ENCODE peak calls at places on chromosomes 16 and 17, in ten cellular contexts. D is GM19239; K is RCC 7860; M is activated T-cell treated with anti-CD3 and anti-CD28 coated beads, Interleukin-2, amount 50 U/mL, for 1 hour; R is WTC11; H is AG04449; O is hippocampal formation; T is activated CD4-positive, alpha-beta T cell treated with anti-CD3 and anti-CD28 coated beads, Interleukin-2, amount 10 ng/mL, durations not matched to agents 7 days and 5 days; L is nucleus accumbens; A is osteocyte. C is an unnamed sample.

GRCh38 chr16:303760-304505 is 21.0 kb downstream of the PDIA2 start:
- DNase-seq in T (no peak), M (no peak), H (no peak), K (no peak), A (no peak), D (no peak), R (no peak), L (no peak), O (no peak), C (no peak)

GRCh38 chr16:4411684-4412083 is 4.7 kb downstream of the CORO7 start:
- DNase-seq in R (no peak), D (no peak), M (no peak), H (no peak), O (peak), T (no peak), A (no peak), L (peak), K (no peak), C (no peak)

GRCh38 chr16:50244504-50245416 is 21.6 kb upstream of the ADCY7 start:
- DNase-seq in L (no peak), K (no peak), O (no peak), M (no peak), D (no peak), H (no peak), A (peak), R (peak), T (no peak), C (no peak)

GRCh38 chr17:1638171-1638583 is 7.4 kb downstream of the SCARF1 start:
- DNase-seq in K (no peak), H (no peak), T (no peak), M (no peak), O (no peak), R (no peak), A (no peak), L (no peak), D (no peak), C (no peak)

GRCh38 chr17:53313746-53314145 is 509.0 kb upstream of the KIF2B start:
- DNase-seq in K (peak), L (no peak), H (no peak), R (no peak), T (no peak), D (no peak), A (no peak), O (no peak), M (no peak), C (no peak)

GRCh38 chr17:39704821-39705551 is 5.1 kb downstream of the ERBB2 start:
- DNase-seq in H (no peak), M (no peak), D (no peak), L (no peak), A (peak), K (no peak), R (peak), O (no peak), T (no peak), C (no peak)

GRCh38 chr16:50630394-50631020 is 50.6 kb downstream of the SNX20 start:
- DNase-seq in T (no peak), O (no peak), M (no peak), D (no peak), H (no peak), K (no peak), R (no peak), A (no peak), L (no peak), C (no peak)

GRCh38 chr16:9113707-9114106 is 22.3 kb downstream of the HAPSTR1 start:
- DNase-seq in H (no peak), R (no peak), K (no peak), T (no peak), M (no peak), A (no peak), O (no peak), L (no peak), D (no peak), C (no peak)

GRCh38 chr16:69773255-69773947 is 11.3 kb downstream of the WWP2 start:
- DNase-seq in M (no peak), T (no peak), D (no peak), K (no peak), R (no peak), A (no peak), O (no peak), H (no peak), L (no peak), C (no peak)

GRCh38 chr17:79931517-79932309 is 92.5 kb upstream of the CBX4 start:
- DNase-seq in M (no peak), D (no peak), H (no peak), O (no peak), A (no peak), T (no peak), K (peak), R (no peak), L (no peak), C (no peak)

GRCh38 chr17:1147664-1148063 is 32.1 kb downstream of the ABR start:
- DNase-seq in D (no peak), T (no peak), M (no peak), R (peak), L (no peak), O (no peak), A (peak), H (no peak), K (peak), C (no peak)

GRCh38 chr17:72120878-72121163 is at the start of gene SOX9:
- DNase-seq in R (peak), K (peak), D (peak), M (no peak), T (no peak), L (peak), H (peak), O (peak), A (peak), C (no peak)

GRCh38 chr16:2194166-2194834 is 2.1 kb downstream of the CASKIN1 start:
- DNase-seq in H (no peak), M (no peak), O (no peak), K (peak), A (no peak), R (no peak), D (no peak), T (peak), L (no peak), C (no peak)

GRCh38 chr16:67917852-67918236 is 13.8 kb downstream of the CTRL start:
- DNase-seq in M (no peak), H (peak), A (no peak), R (no peak), K (peak), D (no peak), T (no peak), O (no peak), L (peak), C (no peak)

GRCh38 chr17:44209786-44210341 is 9.6 kb downstream of the UBTF start:
- DNase-seq in M (no peak), H (no peak), A (no peak), D (no peak), O (no peak), R (no peak), T (no peak), L (no peak), K (peak), C (no peak)

GRCh38 chr17:68740555-68741447 is 139.6 kb upstream of the FAM20A start:
- DNase-seq in L (no peak), H (no peak), K (no peak), O (no peak), T (no peak), M (no peak), R (no peak), D (no peak), A (no peak), C (no peak)

GRCh38 chr17:76643553-76644148 is at the start of gene ST6GALNAC1:
- DNase-seq in A (no peak), T (peak), H (no peak), O (no peak), L (no peak), M (peak), K (no peak), R (no peak), D (no peak), C (no peak)

GRCh38 chr16:78918805-78919204 is 681.7 kb downstream of the MAF start:
- DNase-seq in O (no peak), A (no peak), T (no peak), R (no peak), K (no peak), D (no peak), M (no peak), H (no peak), L (no peak), C (no peak)

GRCh38 chr17:55664287-55664686 is 58.4 kb downstream of the TMEM100 start:
- DNase-seq in D (peak), R (no peak), L (no peak), M (no peak), A (no peak), O (no peak), H (no peak), K (no peak), T (no peak), C (no peak)

GRCh38 chr17:55540414-55541091 is 29.3 kb upstream of the SMIM36 start:
- DNase-seq in O (no peak), L (no peak), T (no peak), R (no peak), D (no peak), H (no peak), K (peak), M (no peak), A (no peak), C (no peak)

GRCh38 chr17:1398900-1399299 is 1.1 kb downstream of the YWHAE start:
- DNase-seq in A (no peak), D (no peak), H (no peak), O (no peak), K (no peak), R (no peak), L (no peak), M (no peak), T (peak), C (no peak)

GRCh38 chr17:3944485-3945388 is 19.5 kb downstream of the ATP2A3 start:
- DNase-seq in M (peak), L (peak), R (peak), T (peak), A (no peak), D (peak), O (no peak), K (no peak), H (no peak), C (peak)

GRCh38 chr16:75304521-75305363 is 53.3 kb upstream of the BCAR1 start:
- DNase-seq in T (no peak), D (no peak), L (peak), O (peak), K (peak), H (peak), A (no peak), R (no peak), M (no peak), C (no peak)

GRCh38 chr17:3802461-3803307 is 1.7 kb upstream of the ITGAE start:
- DNase-seq in T (no peak), R (no peak), K (peak), M (no peak), L (no peak), D (no peak), A (no peak), O (no peak), H (peak), C (peak)

GRCh38 chr17:66789093-66789492 is 45.8 kb upstream of the CACNG5 start:
- DNase-seq in T (no peak), R (no peak), D (no peak), H (no peak), O (no peak), L (no peak), M (no peak), A (no peak), K (no peak), C (no peak)

C was measured in activated CD8-positive, alpha-beta memory T cell treated with anti-CD3 and anti-CD28 coated beads for 24 hours.